ENCODE peak calls at places on chromosomes 11 and 22, in eight cellular contexts. C, N, Z, A, M, W, S and G are unnamed samples.

GRCh38 chr11:662689-663274 is 25.7 kb downstream of the DRD4 start:
- DNase-seq in C (peak), N (peak), Z (no peak), A (peak), M (peak), W (peak), S (no peak), G (no peak)

GRCh38 chr11:10564692-10565318 is 3.7 kb downstream of the LYVE1 start:
- DNase-seq in C (no peak), N (no peak), Z (no peak), A (no peak), M (peak), W (peak), S (no peak), G (no peak)

GRCh38 chr22:38104084-38104483 is 6.4 kb downstream of the BAIAP2L2 start:
- DNase-seq in C (peak), N (peak), Z (no peak), A (no peak), M (peak), W (peak), S (no peak), G (no peak)

GRCh38 chr11:47899801-47900200 is 51.7 kb upstream of the NUP160 start:
- DNase-seq in C (no peak), N (no peak), Z (no peak), A (no peak), M (no peak), W (no peak), S (no peak), G (peak)

GRCh38 chr11:829116-829945 is 1.6 kb downstream of the CRACR2B start:
- DNase-seq in C (peak), N (no peak), Z (peak), A (no peak), M (no peak), W (no peak), S (no peak), G (no peak)

GRCh38 chr11:9896902-9897301 is 233.0 kb downstream of the SWAP70 start:
- DNase-seq in C (no peak), N (peak), Z (no peak), A (no peak), M (no peak), W (no peak), S (no peak), G (no peak)

GRCh38 chr22:26589367-26589844 is 526 bp downstream of the TPST2 start:
- DNase-seq in C (no peak), N (no peak), Z (no peak), A (peak), M (no peak), W (peak), S (no peak), G (peak)

GRCh38 chr22:38126928-38127668 is 16.6 kb upstream of the BAIAP2L2 start:
- DNase-seq in C (no peak), N (no peak), Z (no peak), A (no peak), M (no peak), W (no peak), S (no peak), G (no peak)

GRCh38 chr11:26286472-26287066 is 45.4 kb upstream of the ANO3 start:
- DNase-seq in C (no peak), N (peak), Z (no peak), A (no peak), M (peak), W (peak), S (no peak), G (no peak)

GRCh38 chr11:79160786-79161403 is 279.9 kb downstream of the TENM4 start:
- DNase-seq in C (no peak), N (no peak), Z (no peak), A (no peak), M (peak), W (peak), S (no peak), G (no peak)

GRCh38 chr22:29825578-29825977 is 12.5 kb downstream of the ASCC2 start:
- DNase-seq in C (no peak), N (no peak), Z (no peak), A (no peak), M (no peak), W (no peak), S (no peak), G (no peak)

GRCh38 chr22:31229402-31230140 is 17.5 kb downstream of the LIMK2 start:
- DNase-seq in C (peak), N (no peak), Z (no peak), A (no peak), M (peak), W (peak), S (no peak), G (no peak)

GRCh38 chr22:32735516-32735915 is 66.0 kb upstream of the TIMP3 start:
- DNase-seq in C (no peak), N (no peak), Z (no peak), A (no peak), M (no peak), W (no peak), S (no peak), G (no peak)

GRCh38 chr11:35525501-35526175 is at the start of gene PAMR1:
- DNase-seq in C (peak), N (peak), Z (peak), A (peak), M (peak), W (peak), S (no peak), G (peak)

GRCh38 chr11:15873501-15873900 is 482.8 kb downstream of the SOX6 start:
- DNase-seq in C (no peak), N (no peak), Z (no peak), A (no peak), M (no peak), W (no peak), S (no peak), G (no peak)

GRCh38 chr22:46430961-46431838 is 95.7 kb downstream of the TRMU start:
- DNase-seq in C (no peak), N (no peak), Z (no peak), A (no peak), M (no peak), W (no peak), S (no peak), G (no peak)

GRCh38 chr11:90656171-90656570 is 433.3 kb upstream of the CHORDC1 start:
- DNase-seq in C (no peak), N (no peak), Z (no peak), A (no peak), M (no peak), W (no peak), S (no peak), G (no peak)

GRCh38 chr22:20267441-20268288 is 453 bp downstream of the RTN4R start:
- DNase-seq in C (no peak), N (no peak), Z (no peak), A (peak), M (no peak), W (no peak), S (no peak), G (no peak)

GRCh38 chr22:23179381-23180294 is 671 bp upstream of the BCR start:
- DNase-seq in C (no peak), N (no peak), Z (peak), A (no peak), M (no peak), W (no peak), S (no peak), G (peak)
- H3K4me3 ChIP-seq in C (peak), N (peak), Z (peak), A (peak), M (peak), W (peak), S (peak), G (peak)

GRCh38 chr22:45171830-45172229 is 8.1 kb downstream of the NUP50 start:
- DNase-seq in C (no peak), N (no peak), Z (no peak), A (no peak), M (no peak), W (no peak), S (no peak), G (no peak)
- TF ChIP-seq CTCF in C (no peak), N (no peak), Z (no peak), A (no peak), M (no peak), W (no peak), S (no peak), G (no peak)

GRCh38 chr22:21865041-21865440 is 2.4 kb downstream of the MAPK1 start:
- DNase-seq in C (no peak), N (peak), Z (no peak), A (no peak), M (peak), W (peak), S (peak), G (no peak)
- H3K4me3 ChIP-seq in C (peak), N (no peak), Z (peak), A (peak), M (peak), W (no peak), S (no peak), G (no peak)

GRCh38 chr11:12761029-12761428 is 86.8 kb downstream of the TEAD1 start:
- DNase-seq in C (no peak), N (peak), Z (no peak), A (no peak), M (peak), W (peak), S (no peak), G (no peak)
- TF ChIP-seq CTCF in C (peak), N (peak), Z (no peak), A (no peak), M (peak), W (peak), S (peak), G (peak)

DNA sequence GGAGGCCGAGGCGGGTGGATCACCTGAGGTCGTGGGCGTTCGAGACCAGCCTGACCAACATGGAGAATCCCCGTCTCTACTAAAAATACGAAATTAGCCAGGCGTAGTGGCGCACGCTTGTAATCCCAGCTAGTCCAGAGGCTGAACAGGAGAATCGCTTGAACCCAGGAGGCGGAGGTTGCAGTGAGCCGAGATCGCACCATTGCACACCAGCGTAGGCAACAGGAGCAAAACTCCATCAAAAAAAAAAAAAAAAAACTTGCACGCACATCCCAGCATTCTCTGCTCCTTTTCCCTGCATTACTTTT is 934 bp upstream of the ATL3 start:
- DNase-seq in C (no peak), N (no peak), Z (no peak), A (no peak), M (no peak), W (no peak), S (no peak), G (no peak)
- H3K4me3 ChIP-seq in C (no peak), N (no peak), Z (no peak), A (no peak), M (no peak), W (no peak), S (no peak), G (no peak)

GRCh38 chr11:86355256-86355655 is 19.4 kb upstream of the CCDC81 start:
- DNase-seq in C (no peak), N (no peak), Z (no peak), A (no peak), M (no peak), W (no peak), S (no peak), G (no peak)

GRCh38 chr11:86365566-86365965 is 9.1 kb upstream of the CCDC81 start:
- DNase-seq in C (no peak), N (no peak), Z (no peak), A (no peak), M (no peak), W (peak), S (no peak), G (no peak)

GRCh38 chr11:86363424-86363823 is 11.3 kb upstream of the CCDC81 start:
- DNase-seq in C (no peak), N (no peak), Z (no peak), A (no peak), M (no peak), W (no peak), S (no peak), G (no peak)

GRCh38 chr11:86358720-86359119 is 16.0 kb upstream of the CCDC81 start:
- DNase-seq in C (no peak), N (no peak), Z (no peak), A (no peak), M (no peak), W (no peak), S (no peak), G (no peak)

DNA sequence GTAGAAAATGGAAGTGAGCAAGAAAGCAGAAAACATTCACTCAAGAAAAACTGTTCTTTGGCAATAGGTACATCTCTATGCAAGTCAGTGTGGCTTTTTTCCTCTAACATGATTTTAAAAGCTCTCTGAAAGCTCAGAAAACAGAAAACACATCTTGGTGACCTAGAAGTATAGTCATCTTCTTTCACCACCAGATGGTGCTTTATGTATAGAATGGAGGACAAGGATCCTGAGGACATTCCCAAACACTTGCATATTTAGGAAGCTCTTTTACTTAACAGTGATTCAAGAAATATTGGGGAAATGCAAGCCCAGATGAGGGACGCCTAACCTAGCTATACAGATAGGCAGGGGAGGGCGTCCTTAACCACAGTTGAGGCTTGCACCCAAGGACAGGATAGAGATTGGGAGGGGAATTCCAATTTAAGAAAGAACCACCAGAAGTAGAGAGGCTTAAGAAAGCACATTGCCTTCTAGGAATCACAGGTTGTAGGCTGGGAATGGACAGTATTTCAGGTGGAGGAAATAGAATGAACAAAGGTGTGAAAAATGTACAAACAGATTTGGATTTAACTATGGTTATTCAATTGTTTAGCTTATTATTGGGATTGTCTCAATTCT is 13.8 kb upstream of the CCDC81 start:
- DNase-seq in C (no peak), N (peak), Z (no peak), A (no peak), M (peak), W (peak), S (no peak), G (no peak)
- TF ChIP-seq CTCF in C (no peak), N (peak), Z (peak), A (no peak), M (peak), W (peak), S (peak), G (no peak)

GRCh38 chr11:64005691-64006090 is 19.5 kb downstream of the OTUB1 start:
- DNase-seq in C (no peak), N (no peak), Z (no peak), A (no peak), M (no peak), W (no peak), S (no peak), G (no peak)

GRCh38 chr11:64007629-64008282 is 21.5 kb downstream of the OTUB1 start:
- DNase-seq in C (peak), N (no peak), Z (peak), A (peak), M (peak), W (peak), S (peak), G (no peak)

GRCh38 chr11:64008283-64008931 is 22.2 kb downstream of the OTUB1 start:
- DNase-seq in C (no peak), N (no peak), Z (no peak), A (no peak), M (no peak), W (no peak), S (no peak), G (no peak)

GRCh38 chr11:64006468-64006867 is 20.2 kb downstream of the OTUB1 start:
- DNase-seq in C (no peak), N (no peak), Z (no peak), A (no peak), M (no peak), W (no peak), S (no peak), G (no peak)

GRCh38 chr11:64007160-64007628 is 21.0 kb downstream of the OTUB1 start:
- DNase-seq in C (no peak), N (no peak), Z (no peak), A (no peak), M (peak), W (peak), S (no peak), G (no peak)
- H3K4me3 ChIP-seq in C (peak), N (peak), Z (peak), A (peak), M (no peak), W (peak), S (peak), G (no peak)

DNA sequence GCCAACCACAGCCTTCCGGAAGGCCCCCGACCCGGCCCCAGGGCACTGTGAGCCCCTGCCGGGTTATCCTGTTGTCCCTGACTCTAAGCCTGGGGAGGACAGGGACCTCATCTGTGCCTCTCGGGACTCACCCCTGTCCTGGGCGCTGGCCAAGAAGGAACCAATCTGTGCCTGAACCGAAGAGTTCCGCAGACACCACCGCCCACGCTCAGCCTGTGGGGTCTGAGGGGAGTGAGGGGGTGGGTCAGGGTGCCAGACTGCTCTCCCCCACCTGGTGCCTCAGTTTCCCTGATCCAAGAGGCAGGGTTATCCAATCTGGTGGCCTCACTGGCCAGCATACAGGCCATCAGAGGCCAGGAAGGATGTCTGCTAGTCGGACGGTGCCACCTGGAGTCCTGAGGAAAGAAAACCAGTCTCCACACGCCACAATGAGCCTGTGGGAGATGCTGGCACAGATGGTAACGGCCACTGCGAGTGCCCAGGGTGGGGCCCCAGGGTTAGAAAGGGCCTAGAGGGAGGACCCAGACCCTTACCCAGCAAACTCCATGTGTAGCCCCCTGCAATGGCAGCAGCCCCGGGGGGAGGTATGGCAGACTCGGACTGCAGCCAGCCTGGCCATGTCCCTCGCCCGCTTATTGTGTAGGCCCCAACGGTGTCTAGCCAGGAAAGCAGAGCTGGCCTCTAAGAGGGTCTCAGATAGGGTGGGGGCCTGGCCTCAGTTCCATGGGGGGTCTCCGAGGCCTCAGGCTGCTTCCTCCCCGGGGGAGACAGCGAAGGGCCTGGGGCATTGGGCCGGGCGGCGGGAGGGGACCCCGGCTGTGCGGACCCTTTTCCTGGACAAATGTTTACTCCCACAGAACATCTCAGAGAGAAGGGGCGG is 827 bp upstream of the TNNT3 start:
- DNase-seq in C (no peak), N (no peak), Z (no peak), A (no peak), M (no peak), W (no peak), S (no peak), G (no peak)
- TF ChIP-seq CTCF in C (no peak), N (peak), Z (peak), A (no peak), M (no peak), W (no peak), S (peak), G (no peak)